ENCODE peak calls at places on chromosomes 6 and 20, in six cellular contexts. T is stomach, O is progenitor cell of endocrine pancreas, U is dorsolateral prefrontal cortex, J is CD14-positive monocyte, X is Calu3. B is an unnamed sample.

GRCh38 chr6:148818939-148819575 is 72.2 kb downstream of the UST start:
- DNase-seq in T (no peak), O (no peak), U (no peak), J (no peak), X (no peak), B (no peak)

GRCh38 chr6:128138694-128139093 is 237.8 kb upstream of the THEMIS start:
- DNase-seq in T (no peak), O (no peak), U (no peak), J (no peak), X (no peak), B (no peak)

GRCh38 chr20:61354501-61354900 is 102.4 kb downstream of the CDH4 start:
- DNase-seq in T (no peak), O (no peak), U (no peak), J (peak), X (no peak), B (no peak)

GRCh38 chr6:3899970-3900439 is 50.8 kb downstream of the FAM50B start:
- DNase-seq in T (peak), O (no peak), U (no peak), J (no peak), X (peak), B (no peak)

GRCh38 chr6:113949499-113949898 is 21.4 kb downstream of the HDAC2 start:
- DNase-seq in T (no peak), O (no peak), U (no peak), J (no peak), X (no peak), B (no peak)

GRCh38 chr6:76612818-76613452 is 540.5 kb upstream of the IMPG1 start:
- DNase-seq in T (no peak), O (no peak), U (no peak), J (no peak), X (no peak), B (no peak)

GRCh38 chr20:25493137-25493536 is 85.7 kb downstream of the GINS1 start:
- DNase-seq in T (no peak), O (no peak), U (no peak), J (no peak), X (no peak), B (no peak)

GRCh38 chr20:13788167-13788834 is 3.5 kb downstream of the NDUFAF5 start:
- DNase-seq in T (peak), O (no peak), U (peak), J (no peak), X (peak), B (no peak)

GRCh38 chr20:60046011-60046413 is 87.8 kb downstream of the CDH26 start:
- DNase-seq in T (no peak), O (no peak), U (no peak), J (no peak), X (no peak), B (peak)

GRCh38 chr6:19669206-19669605 is 168.0 kb upstream of the ID4 start:
- DNase-seq in T (no peak), O (no peak), U (no peak), J (no peak), X (no peak), B (no peak)

GRCh38 chr20:46306743-46307138 is 1.6 kb downstream of the CDH22 start:
- DNase-seq in T (no peak), O (no peak), U (no peak), J (no peak), X (no peak), B (no peak)

GRCh38 chr20:33862709-33863403 is 51.7 kb downstream of the CHMP4B start:
- DNase-seq in T (peak), O (peak), U (peak), J (no peak), X (peak), B (peak)

GRCh38 chr20:53735536-53736050 is 142.0 kb upstream of the ZNF217 start:
- DNase-seq in T (no peak), O (no peak), U (no peak), J (no peak), X (peak), B (peak)

GRCh38 chr6:34059136-34059731 is 86.7 kb downstream of the GRM4 start:
- DNase-seq in T (no peak), O (no peak), U (no peak), J (no peak), X (no peak), B (no peak)

GRCh38 chr6:109381007-109381746 is 1.1 kb downstream of the CD164 start:
- DNase-seq in T (no peak), O (no peak), U (no peak), J (no peak), X (no peak), B (no peak)

GRCh38 chr6:105986998-105987397 is 99.1 kb upstream of the PRDM1 start:
- DNase-seq in T (no peak), O (no peak), U (no peak), J (no peak), X (no peak), B (no peak)

GRCh38 chr6:166616261-166617226 is 10.5 kb downstream of the RPS6KA2 start:
- DNase-seq in T (no peak), O (no peak), U (no peak), J (no peak), X (no peak), B (no peak)

GRCh38 chr20:15965165-15965564 is 608.1 kb downstream of the KIF16B start:
- DNase-seq in T (no peak), O (no peak), U (no peak), J (no peak), X (no peak), B (no peak)

GRCh38 chr6:7723554-7723953 is 2.3 kb upstream of the BMP6 start:
- DNase-seq in T (no peak), O (no peak), U (no peak), J (no peak), X (no peak), B (no peak)

GRCh38 chr20:59204201-59204894 is 40.7 kb downstream of the ZNF831 start:
- DNase-seq in T (no peak), O (no peak), U (no peak), J (no peak), X (no peak), B (no peak)

GRCh38 chr6:134249759-134250602 is 67.9 kb downstream of the SGK1 start:
- DNase-seq in T (no peak), O (no peak), U (no peak), J (no peak), X (no peak), B (no peak)

GRCh38 chr20:13202553-13202952 is 18.5 kb upstream of the ISM1 start:
- DNase-seq in T (no peak), O (no peak), U (no peak), J (no peak), X (no peak), B (no peak)

GRCh38 chr6:5203571-5203970 is 57.2 kb downstream of the LYRM4 start:
- DNase-seq in T (no peak), O (no peak), U (peak), J (no peak), X (no peak), B (no peak)

GRCh38 chr20:16475225-16475624 is 98.0 kb downstream of the KIF16B start:
- DNase-seq in T (no peak), O (no peak), U (no peak), J (no peak), X (no peak), B (no peak)

GRCh38 chr6:30480536-30481156 is 8.7 kb upstream of the HLA-E start:
- DNase-seq in T (no peak), O (no peak), U (no peak), J (no peak), X (peak), B (no peak)

GRCh38 chr20:8557711-8558110 is 425.6 kb downstream of the PLCB1 start:
- DNase-seq in T (no peak), O (no peak), U (no peak), J (no peak), X (no peak), B (no peak)

GRCh38 chr20:20593447-20594170 is 118.8 kb downstream of the RALGAPA2 start:
- DNase-seq in T (no peak), O (no peak), U (peak), J (no peak), X (no peak), B (no peak)

GRCh38 chr20:61878478-61879302 is 187.0 kb downstream of the TAF4 start:
- DNase-seq in T (no peak), O (no peak), U (no peak), J (no peak), X (no peak), B (no peak)

GRCh38 chr6:29632789-29633531 is at the start of gene GABBR1:
- DNase-seq in T (peak), O (peak), U (peak), J (peak), X (peak), B (no peak)

GRCh38 chr6:10801224-10801848 is 37.0 kb downstream of the MAK start:
- DNase-seq in T (peak), O (peak), U (peak), J (peak), X (peak), B (peak)

GRCh38 chr6:167543602-167544506 is 219.0 kb downstream of the TTLL2 start:
- DNase-seq in T (no peak), O (no peak), U (no peak), J (no peak), X (no peak), B (no peak)

GRCh38 chr20:59013959-59014608 is 5.1 kb upstream of the TUBB1 start:
- DNase-seq in T (no peak), O (no peak), U (no peak), J (no peak), X (no peak), B (no peak)

GRCh38 chr6:90044182-90044832 is 150.0 kb downstream of the GJA10 start:
- DNase-seq in T (no peak), O (no peak), U (no peak), J (no peak), X (no peak), B (no peak)

GRCh38 chr6:1381397-1382330 is 7.7 kb upstream of the FOXF2 start:
- DNase-seq in T (peak), O (peak), U (peak), J (no peak), X (peak), B (no peak)

GRCh38 chr6:127298475-127298874 is 31.8 kb downstream of the RNF146 start:
- DNase-seq in T (no peak), O (no peak), U (no peak), J (no peak), X (no peak), B (no peak)

GRCh38 chr6:18893540-18894269 is 506.6 kb downstream of the RNF144B start:
- DNase-seq in T (peak), O (no peak), U (no peak), J (no peak), X (no peak), B (no peak)

GRCh38 chr6:129251669-129252376 is 368.9 kb downstream of the LAMA2 start:
- DNase-seq in T (peak), O (peak), U (no peak), J (no peak), X (peak), B (no peak)

GRCh38 chr6:7993952-7994351 is 70.2 kb downstream of the BLOC1S5 start:
- DNase-seq in T (no peak), O (no peak), U (no peak), J (no peak), X (no peak), B (no peak)

GRCh38 chr6:36829919-36830544 is 9.2 kb downstream of the CPNE5 start:
- DNase-seq in T (peak), O (no peak), U (peak), J (no peak), X (no peak), B (peak)

GRCh38 chr6:150004783-150005717 is 20.3 kb downstream of the RAET1L start:
- DNase-seq in T (peak), O (peak), U (peak), J (peak), X (peak), B (peak)

GRCh38 chr6:150008588-150008987 is 16.7 kb downstream of the RAET1L start:
- DNase-seq in T (peak), O (no peak), U (no peak), J (no peak), X (peak), B (no peak)

GRCh38 chr6:150005761-150006651 is 19.3 kb downstream of the RAET1L start:
- DNase-seq in T (no peak), O (peak), U (no peak), J (no peak), X (no peak), B (no peak)

GRCh38 chr6:150004101-150004782 is 21.1 kb downstream of the RAET1L start:
- DNase-seq in T (no peak), O (no peak), U (no peak), J (no peak), X (no peak), B (no peak)

GRCh38 chr6:150006961-150007464 is 18.3 kb downstream of the RAET1L start:
- DNase-seq in T (no peak), O (no peak), U (no peak), J (no peak), X (peak), B (no peak)
- TF ChIP-seq CTCF in T (peak), O (peak), U (peak), J (peak), X (no peak), B (peak)

GRCh38 chr6:122408697-122409458 is 9.4 kb downstream of the HSF2 start:
- DNase-seq in T (no peak), O (no peak), U (no peak), J (no peak), X (no peak), B (no peak)

GRCh38 chr6:122406187-122406586 is 6.7 kb downstream of the HSF2 start:
- DNase-seq in T (no peak), O (no peak), U (no peak), J (no peak), X (no peak), B (no peak)

GRCh38 chr6:122407712-122408111 is 8.3 kb downstream of the HSF2 start:
- DNase-seq in T (no peak), O (no peak), U (no peak), J (no peak), X (no peak), B (no peak)

GRCh38 chr6:122408240-122408639 is 8.8 kb downstream of the HSF2 start:
- DNase-seq in T (no peak), O (no peak), U (no peak), J (no peak), X (no peak), B (no peak)

DNA sequence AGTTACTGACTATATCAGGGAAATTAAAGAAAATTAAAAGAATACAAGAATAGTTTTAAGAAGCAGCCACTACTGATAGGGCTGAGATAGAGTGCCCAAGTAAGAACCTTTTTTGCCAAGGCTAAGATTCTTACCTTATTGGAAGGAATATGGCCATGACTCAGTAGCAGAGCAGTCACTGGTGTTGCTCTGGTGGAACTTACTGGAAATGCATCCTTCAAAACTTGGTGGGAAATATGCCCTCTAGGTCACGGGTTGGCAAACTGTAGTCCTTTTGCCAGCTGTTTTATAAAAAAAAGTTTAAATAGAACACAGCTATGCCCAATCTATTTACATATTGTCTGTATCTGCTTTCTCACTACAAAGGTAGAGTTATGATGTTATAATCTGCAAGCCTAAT is 6.0 kb downstream of the HSF2 start:
- DNase-seq in T (no peak), O (no peak), U (no peak), J (no peak), X (no peak), B (no peak)
- TF ChIP-seq CTCF in T (no peak), O (peak), U (no peak), J (peak), X (no peak), B (no peak)

GRCh38 chr6:26472549-26473245 is 14.9 kb downstream of the BTN2A1 start:
- DNase-seq in T (no peak), O (no peak), U (no peak), J (no peak), X (no peak), B (no peak)
- TF ChIP-seq CTCF in T (no peak), O (no peak), U (no peak), J (no peak), X (no peak), B (no peak)

DNA sequence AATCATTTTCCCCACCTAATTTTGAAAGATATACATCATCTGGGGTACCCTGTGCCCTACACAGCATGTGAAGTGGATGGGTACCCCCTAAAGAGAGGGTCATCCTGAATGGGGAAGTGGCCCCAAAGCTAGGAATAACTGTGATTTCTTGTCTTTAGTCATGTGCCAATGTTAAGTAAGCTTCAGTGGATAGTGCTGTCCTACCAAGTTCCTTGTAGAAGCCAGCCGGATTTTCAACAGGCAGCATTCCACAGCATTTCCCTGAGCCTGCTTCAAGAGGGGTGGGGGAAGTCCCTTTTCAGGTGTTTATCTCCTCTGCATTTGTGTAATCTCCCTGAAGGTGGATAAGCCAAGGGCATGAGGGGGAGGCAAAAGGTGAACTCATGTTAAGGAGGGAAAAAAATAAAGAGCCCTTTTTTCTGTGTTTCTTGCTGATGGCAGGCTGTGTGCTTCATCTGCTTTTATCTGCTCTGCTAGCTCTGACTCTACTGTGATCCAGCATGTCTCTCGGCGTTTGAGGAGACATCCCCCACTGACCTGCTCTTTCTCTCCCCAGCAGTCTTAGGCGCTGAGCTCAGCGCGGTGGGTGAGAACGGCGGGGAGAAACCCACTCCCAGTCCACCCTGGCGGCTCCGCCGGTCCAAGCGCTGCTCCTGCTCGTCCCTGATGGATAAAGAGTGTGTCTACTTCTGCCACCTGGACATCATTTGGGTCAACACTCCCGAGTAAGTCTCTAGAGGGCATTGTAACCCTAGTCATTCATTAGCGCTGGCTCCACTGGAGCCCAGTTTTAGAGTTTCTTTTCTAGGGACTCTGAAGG is 1.8 kb downstream of the EDN1 start:
- DNase-seq in T (peak), O (no peak), U (no peak), J (no peak), X (peak), B (no peak)
- TF ChIP-seq CTCF in T (no peak), O (peak), U (no peak), J (peak), X (no peak), B (peak)